ENCODE peak calls at places on chromosomes 5 and 9, in nine cellular contexts. X, V, T, B, L, Q, O, Y and H are unnamed samples.

GRCh38 chr5:134100283-134101011 is 14.0 kb upstream of the TCF7 start:
- DNase-seq in B (peak), X (peak), L (no peak), Y (peak), O (no peak), V (peak), Q (peak), T (no peak), H (no peak)

GRCh38 chr5:140628711-140629110 is 4.3 kb downstream of the CD14 start:
- DNase-seq in Q (no peak), O (no peak), Y (peak), X (no peak), B (no peak), L (no peak), T (no peak), V (no peak), H (no peak)

GRCh38 chr9:90966475-90967150 is 165.0 kb downstream of the SYK start:
- DNase-seq in V (no peak), O (no peak), X (no peak), T (no peak), B (peak), L (peak), Q (no peak), Y (peak), H (no peak)

GRCh38 chr9:88697764-88698436 is 162.9 kb downstream of the NXNL2 start:
- DNase-seq in L (peak), Q (no peak), O (no peak), X (no peak), Y (peak), B (no peak), T (no peak), V (no peak), H (no peak)

GRCh38 chr5:125134216-125135081 is 388.0 kb upstream of the ZNF608 start:
- DNase-seq in V (no peak), L (peak), Y (peak), T (no peak), O (no peak), Q (no peak), X (no peak), B (no peak), H (no peak)

GRCh38 chr9:127049044-127049443 is 73.4 kb downstream of the ANGPTL2 start:
- DNase-seq in Q (peak), Y (peak), V (peak), B (peak), X (peak), O (no peak), T (peak), L (peak), H (peak)

GRCh38 chr9:126114850-126115460 is 211.7 kb upstream of the MVB12B start:
- DNase-seq in X (no peak), V (no peak), B (no peak), Q (no peak), T (no peak), Y (no peak), O (no peak), L (no peak), H (no peak)

GRCh38 chr9:116456490-116457088 is 230.5 kb upstream of the TRIM32 start:
- DNase-seq in Q (no peak), L (no peak), O (no peak), X (no peak), V (no peak), Y (no peak), B (no peak), T (no peak), H (no peak)

GRCh38 chr9:110897899-110898298 is 140.4 kb downstream of the LPAR1 start:
- DNase-seq in Y (peak), B (no peak), Q (no peak), T (no peak), O (no peak), L (no peak), X (no peak), V (no peak), H (no peak)

GRCh38 chr5:136200130-136200529 is 7.2 kb upstream of the SMIM32 start:
- DNase-seq in L (no peak), Y (no peak), B (no peak), V (no peak), T (peak), O (no peak), Q (no peak), X (no peak), H (peak)

GRCh38 chr9:88880194-88880593 is 111.1 kb upstream of the S1PR3 start:
- DNase-seq in B (peak), L (no peak), X (no peak), T (no peak), Y (no peak), Q (no peak), V (no peak), O (no peak), H (no peak)

GRCh38 chr9:38048319-38048969 is 20.6 kb downstream of the SHB start:
- DNase-seq in L (peak), T (no peak), O (no peak), V (no peak), B (no peak), X (no peak), Y (no peak), Q (no peak), H (no peak)

GRCh38 chr5:127358274-127358673 is 67.7 kb downstream of the MEGF10 start:
- DNase-seq in T (no peak), L (no peak), O (no peak), Y (no peak), B (no peak), X (no peak), Q (no peak), V (no peak), H (no peak)

GRCh38 chr5:116766470-116766947 is 191.9 kb upstream of the SEMA6A start:
- DNase-seq in B (no peak), T (no peak), L (peak), V (peak), Q (peak), O (no peak), Y (peak), X (peak), H (no peak)

GRCh38 chr9:68739631-68740174 is 34.7 kb downstream of the PIP5K1B start:
- DNase-seq in Y (no peak), X (no peak), O (no peak), T (no peak), V (no peak), Q (no peak), B (no peak), L (no peak), H (no peak)

GRCh38 chr5:40172721-40173120 is 507.0 kb upstream of the PTGER4 start:
- DNase-seq in X (no peak), V (no peak), B (no peak), Y (peak), T (no peak), O (no peak), L (no peak), Q (no peak), H (no peak)

GRCh38 chr9:22216730-22217160 is 207.6 kb upstream of the CDKN2B start:
- DNase-seq in Y (no peak), L (peak), O (no peak), Q (no peak), T (no peak), V (no peak), X (no peak), B (no peak), H (no peak)

GRCh38 chr9:105138306-105138801 is 106.1 kb upstream of the SLC44A1 start:
- DNase-seq in O (peak), V (no peak), X (no peak), Y (no peak), T (no peak), B (no peak), L (peak), Q (no peak), H (no peak)

GRCh38 chr5:172591636-172592035 is 49.4 kb upstream of the NEURL1B start:
- DNase-seq in V (no peak), T (no peak), L (no peak), X (no peak), B (no peak), O (no peak), Y (no peak), Q (no peak), H (peak)

GRCh38 chr5:139881145-139881733 is 85.6 kb downstream of the PSD2 start:
- DNase-seq in X (no peak), T (no peak), L (no peak), Y (no peak), Q (no peak), O (no peak), V (no peak), B (no peak), H (no peak)

GRCh38 chr5:138770291-138770690 is 17.1 kb downstream of the CTNNA1 start:
- DNase-seq in Y (no peak), L (no peak), V (no peak), T (no peak), B (no peak), Q (no peak), X (no peak), O (no peak), H (no peak)

GRCh38 chr9:121871431-121872025 is 220.1 kb downstream of the DAB2IP start:
- DNase-seq in Y (peak), Q (peak), L (no peak), T (no peak), O (no peak), B (no peak), V (no peak), X (no peak), H (no peak)

GRCh38 chr9:137733429-137733828 is 114.6 kb downstream of the EHMT1 start:
- DNase-seq in Q (no peak), L (no peak), O (no peak), V (no peak), B (no peak), X (no peak), T (no peak), Y (no peak), H (no peak)

GRCh38 chr9:2228132-2228531 is 213.0 kb downstream of the SMARCA2 start:
- DNase-seq in Q (no peak), X (no peak), O (no peak), V (no peak), L (peak), T (peak), Y (no peak), B (peak), H (no peak)

GRCh38 chr9:130220351-130220750 is 45.2 kb upstream of the HMCN2 start:
- DNase-seq in Q (no peak), V (no peak), O (no peak), B (no peak), X (no peak), T (no peak), L (peak), Y (no peak), H (no peak)

GRCh38 chr5:90878549-90879196 is 320.1 kb downstream of the ADGRV1 start:
- DNase-seq in X (no peak), Y (peak), T (peak), Q (peak), L (peak), V (peak), B (no peak), O (no peak), H (no peak)

GRCh38 chr9:113526841-113527240 is 63.3 kb downstream of the RGS3 start:
- DNase-seq in Y (no peak), Q (no peak), X (no peak), T (no peak), L (peak), O (no peak), V (no peak), B (peak), H (no peak)

GRCh38 chr5:149388498-149389190 is 9.6 kb upstream of the IL17B start:
- DNase-seq in L (no peak), O (no peak), Y (no peak), V (no peak), X (no peak), T (no peak), Q (no peak), B (no peak), H (no peak)

GRCh38 chr5:147558826-147559225 is 49.0 kb upstream of the DPYSL3 start:
- DNase-seq in O (peak), V (peak), L (peak), Y (peak), Q (peak), B (peak), X (no peak), T (peak), H (no peak)

GRCh38 chr9:114350636-114351396 is 21.1 kb downstream of the ORM2 start:
- DNase-seq in X (no peak), V (no peak), Q (no peak), O (no peak), L (no peak), Y (no peak), B (no peak), T (no peak), H (no peak)

GRCh38 chr5:16617272-16617973 is 626 bp upstream of the RETREG1 start:
- DNase-seq in T (no peak), B (peak), X (peak), V (no peak), L (no peak), Q (no peak), O (peak), Y (no peak), H (no peak)
- H3K4me3 ChIP-seq in T (peak), B (peak), X (peak), V (peak), L (peak), Q (no peak), O (peak), Y (peak), H (no peak)

GRCh38 chr9:92846662-92847145 is 31.1 kb downstream of the ZNF484 start:
- DNase-seq in Y (no peak), T (no peak), O (no peak), X (no peak), L (peak), V (no peak), B (no peak), Q (no peak), H (no peak)
- H3K4me3 ChIP-seq in Y (no peak), T (no peak), O (no peak), X (no peak), L (no peak), V (no peak), B (no peak), Q (no peak), H (no peak)

GRCh38 chr5:33789558-33789957 is 102.2 kb downstream of the ADAMTS12 start:
- DNase-seq in B (no peak), L (no peak), Q (no peak), O (no peak), V (no peak), Y (no peak), X (no peak), T (no peak), H (no peak)

GRCh38 chr5:33792559-33792958 is 99.2 kb downstream of the ADAMTS12 start:
- DNase-seq in B (no peak), V (no peak), O (no peak), X (no peak), Q (no peak), L (no peak), T (no peak), Y (no peak), H (no peak)

GRCh38 chr5:33795532-33795931 is 96.3 kb downstream of the ADAMTS12 start:
- DNase-seq in Y (no peak), V (no peak), L (no peak), Q (no peak), B (no peak), X (no peak), T (no peak), O (no peak), H (no peak)

GRCh38 chr5:33793836-33794549 is 97.8 kb downstream of the ADAMTS12 start:
- DNase-seq in X (no peak), B (no peak), V (no peak), O (no peak), L (no peak), Q (no peak), Y (no peak), T (no peak), H (no peak)

GRCh38 chr5:33794550-33795300 is 97.1 kb downstream of the ADAMTS12 start:
- DNase-seq in V (no peak), B (no peak), T (no peak), Q (no peak), O (no peak), L (peak), X (no peak), Y (no peak), H (no peak)
- H3K4me3 ChIP-seq in V (no peak), B (no peak), T (no peak), Q (no peak), O (no peak), L (no peak), X (no peak), Y (no peak), H (no peak)

GRCh38 chr9:109709881-109710280 is 70.1 kb upstream of the PALM2AKAP2 start:
- DNase-seq in Y (no peak), V (no peak), L (no peak), Q (no peak), O (no peak), X (no peak), T (no peak), B (no peak), H (no peak)

GRCh38 chr9:109708507-109708945 is 71.5 kb upstream of the PALM2AKAP2 start:
- DNase-seq in V (no peak), T (no peak), O (no peak), L (peak), X (no peak), Y (no peak), Q (no peak), B (no peak), H (no peak)

GRCh38 chr9:109704546-109704945 is 75.5 kb upstream of the PALM2AKAP2 start:
- DNase-seq in Y (no peak), B (no peak), T (no peak), X (no peak), V (no peak), O (no peak), L (no peak), Q (no peak), H (no peak)

GRCh38 chr9:109705515-109705914 is 74.5 kb upstream of the PALM2AKAP2 start:
- DNase-seq in V (no peak), L (peak), T (no peak), Y (peak), B (no peak), X (no peak), Q (no peak), O (no peak), H (no peak)

DNA sequence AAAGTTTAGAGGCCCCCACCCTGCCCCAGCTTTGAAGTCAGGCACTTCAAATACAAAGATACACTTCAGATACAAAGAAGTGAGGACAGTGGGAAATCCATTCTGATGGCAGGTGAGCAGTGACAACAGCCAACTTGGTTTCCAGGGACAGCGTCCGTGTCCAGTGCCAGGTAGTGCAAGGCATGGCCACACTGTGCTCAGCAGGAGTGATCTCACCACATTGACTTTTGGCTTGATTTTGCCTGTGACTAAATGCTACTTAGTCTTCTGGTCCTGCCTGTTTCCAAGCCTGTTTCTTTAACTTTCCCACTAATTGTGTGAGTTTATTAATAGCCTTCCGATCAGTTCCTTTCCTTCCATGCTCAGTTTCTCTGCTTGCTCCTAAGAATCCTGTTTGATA is 72.6 kb upstream of the PALM2AKAP2 start:
- DNase-seq in L (no peak), O (peak), Y (peak), V (no peak), X (no peak), Q (no peak), T (no peak), B (no peak), H (no peak)
- H3K4me3 ChIP-seq in L (no peak), O (no peak), Y (no peak), V (no peak), X (no peak), Q (no peak), T (no peak), B (no peak), H (no peak)

GRCh38 chr9:135088979-135089847 is 1.7 kb downstream of the OLFM1 start:
- DNase-seq in X (no peak), T (no peak), B (no peak), Y (no peak), L (no peak), O (no peak), V (no peak), Q (no peak), H (no peak)
- H3K4me3 ChIP-seq in X (no peak), T (no peak), B (peak), Y (no peak), L (no peak), O (peak), V (no peak), Q (no peak), H (no peak)

GRCh38 chr9:131418143-131419028 is 24.5 kb downstream of the PRRC2B start:
- DNase-seq in V (no peak), T (no peak), Q (peak), L (no peak), Y (no peak), X (no peak), O (peak), B (peak), H (no peak)
- H3K4me3 ChIP-seq in V (no peak), T (no peak), Q (no peak), L (no peak), Y (no peak), X (peak), O (no peak), B (no peak), H (no peak)

GRCh38 chr5:181053760-181054122 is 13.7 kb downstream of the BTNL9 start:
- DNase-seq in Y (no peak), L (no peak), B (peak), V (no peak), O (no peak), T (no peak), Q (peak), X (no peak), H (no peak)
- H3K4me3 ChIP-seq in Y (peak), L (no peak), B (peak), V (peak), O (peak), T (peak), Q (no peak), X (peak), H (peak)

GRCh38 chr9:136543830-136544548 is 1.9 kb downstream of the NOTCH1 start:
- DNase-seq in T (no peak), O (no peak), B (no peak), Y (no peak), L (no peak), V (no peak), X (no peak), Q (no peak), H (no peak)
- H3K4me3 ChIP-seq in T (peak), O (peak), B (peak), Y (peak), L (peak), V (peak), X (peak), Q (no peak), H (peak)